ENCODE peak calls at places on chromosomes 5 and 9, in five cellular contexts. One of them, this sample, is unnamed. For H3K4me1, the result is how much of the 10 kb centered on the place peaks cover.

GRCh38 chr9:131098391-131099087 is 2.2 kb downstream of the AIF1L start:
- DNase-seq in CD4-positive, CD25-positive, alpha-beta regulatory T cell: no peak
- DNase-seq in body of pancreas: no peak
- DNase-seq in upper lobe of left lung: no peak
- DNase-seq in CD8-positive, alpha-beta T cell: no peak
- DNase-seq in this sample: no peak

GRCh38 chr5:81820315-81820636 is 69.4 kb upstream of the SSBP2 start:
- DNase-seq in CD4-positive, CD25-positive, alpha-beta regulatory T cell: no peak
- DNase-seq in body of pancreas: no peak
- DNase-seq in upper lobe of left lung: no peak
- DNase-seq in CD8-positive, alpha-beta T cell: no peak
- DNase-seq in this sample: no peak

GRCh38 chr5:144774247-144774646 is 603.6 kb downstream of the KCTD16 start:
- DNase-seq in CD4-positive, CD25-positive, alpha-beta regulatory T cell: no peak
- DNase-seq in body of pancreas: no peak
- DNase-seq in upper lobe of left lung: no peak
- DNase-seq in CD8-positive, alpha-beta T cell: no peak
- DNase-seq in this sample: no peak

GRCh38 chr9:37676411-37676830 is 25.7 kb downstream of the FRMPD1 start:
- DNase-seq in CD4-positive, CD25-positive, alpha-beta regulatory T cell: no peak
- DNase-seq in body of pancreas: no peak
- DNase-seq in upper lobe of left lung: no peak
- DNase-seq in CD8-positive, alpha-beta T cell: no peak
- DNase-seq in this sample: no peak

GRCh38 chr5:80755634-80756033 is 100.9 kb upstream of the DHFR start:
- DNase-seq in CD4-positive, CD25-positive, alpha-beta regulatory T cell: peak
- DNase-seq in body of pancreas: no peak
- DNase-seq in upper lobe of left lung: no peak
- DNase-seq in CD8-positive, alpha-beta T cell: no peak
- DNase-seq in this sample: no peak

GRCh38 chr9:131382850-131383729 is 10.8 kb upstream of the PRRC2B start:
- DNase-seq in CD4-positive, CD25-positive, alpha-beta regulatory T cell: no peak
- DNase-seq in body of pancreas: peak
- DNase-seq in upper lobe of left lung: peak
- DNase-seq in CD8-positive, alpha-beta T cell: no peak
- DNase-seq in this sample: no peak

GRCh38 chr9:137068539-137069507 is 1.5 kb downstream of the SAPCD2 start:
- DNase-seq in CD4-positive, CD25-positive, alpha-beta regulatory T cell: no peak
- DNase-seq in body of pancreas: no peak
- DNase-seq in upper lobe of left lung: no peak
- DNase-seq in CD8-positive, alpha-beta T cell: no peak
- DNase-seq in this sample: no peak

GRCh38 chr9:32395483-32396216 is 11.2 kb downstream of the ACO1 start:
- DNase-seq in CD4-positive, CD25-positive, alpha-beta regulatory T cell: no peak
- DNase-seq in body of pancreas: no peak
- DNase-seq in upper lobe of left lung: no peak
- DNase-seq in CD8-positive, alpha-beta T cell: no peak
- DNase-seq in this sample: no peak

GRCh38 chr9:122001491-122002201 is 91.5 kb downstream of the TTLL11 start:
- DNase-seq in CD4-positive, CD25-positive, alpha-beta regulatory T cell: no peak
- DNase-seq in body of pancreas: no peak
- DNase-seq in upper lobe of left lung: peak
- DNase-seq in CD8-positive, alpha-beta T cell: no peak
- DNase-seq in this sample: no peak

GRCh38 chr5:86463339-86463738 is 154.4 kb upstream of the COX7C start:
- DNase-seq in CD4-positive, CD25-positive, alpha-beta regulatory T cell: no peak
- DNase-seq in body of pancreas: no peak
- DNase-seq in upper lobe of left lung: no peak
- DNase-seq in CD8-positive, alpha-beta T cell: no peak
- DNase-seq in this sample: no peak

GRCh38 chr5:172410160-172410559 is 44.2 kb downstream of the SH3PXD2B start:
- DNase-seq in CD4-positive, CD25-positive, alpha-beta regulatory T cell: no peak
- DNase-seq in body of pancreas: no peak
- DNase-seq in upper lobe of left lung: no peak
- DNase-seq in CD8-positive, alpha-beta T cell: no peak
- DNase-seq in this sample: no peak

GRCh38 chr5:104223885-104224773 is 661.5 kb upstream of the NUDT12 start:
- DNase-seq in CD4-positive, CD25-positive, alpha-beta regulatory T cell: no peak
- DNase-seq in body of pancreas: no peak
- DNase-seq in upper lobe of left lung: no peak
- DNase-seq in CD8-positive, alpha-beta T cell: no peak
- DNase-seq in this sample: no peak

GRCh38 chr9:96574455-96574854 is 45.2 kb downstream of the CDC14B start:
- DNase-seq in CD4-positive, CD25-positive, alpha-beta regulatory T cell: no peak
- DNase-seq in body of pancreas: no peak
- DNase-seq in upper lobe of left lung: no peak
- DNase-seq in CD8-positive, alpha-beta T cell: no peak
- DNase-seq in this sample: no peak

GRCh38 chr9:69035438-69036316 is at the start of gene FXN:
- DNase-seq in CD4-positive, CD25-positive, alpha-beta regulatory T cell: peak
- DNase-seq in body of pancreas: peak
- DNase-seq in upper lobe of left lung: peak
- DNase-seq in CD8-positive, alpha-beta T cell: peak
- DNase-seq in this sample: peak

GRCh38 chr9:129672702-129673101 is 7.3 kb downstream of the PRRX2 start:
- DNase-seq in CD4-positive, CD25-positive, alpha-beta regulatory T cell: no peak
- DNase-seq in body of pancreas: no peak
- DNase-seq in upper lobe of left lung: no peak
- DNase-seq in CD8-positive, alpha-beta T cell: no peak
- DNase-seq in this sample: no peak

GRCh38 chr9:77092536-77092935 is 73.1 kb downstream of the FOXB2 start:
- DNase-seq in CD4-positive, CD25-positive, alpha-beta regulatory T cell: no peak
- DNase-seq in body of pancreas: no peak
- DNase-seq in upper lobe of left lung: no peak
- DNase-seq in CD8-positive, alpha-beta T cell: no peak
- DNase-seq in this sample: no peak

GRCh38 chr5:166088389-166089039 is 2202.9 kb upstream of the WWC1 start:
- DNase-seq in CD4-positive, CD25-positive, alpha-beta regulatory T cell: no peak
- DNase-seq in body of pancreas: no peak
- DNase-seq in upper lobe of left lung: no peak
- DNase-seq in CD8-positive, alpha-beta T cell: no peak
- DNase-seq in this sample: no peak

GRCh38 chr5:166083183-166083959 is 2208.1 kb upstream of the WWC1 start:
- DNase-seq in CD4-positive, CD25-positive, alpha-beta regulatory T cell: no peak
- DNase-seq in body of pancreas: no peak
- DNase-seq in upper lobe of left lung: no peak
- DNase-seq in CD8-positive, alpha-beta T cell: no peak
- DNase-seq in this sample: no peak

GRCh38 chr5:166091931-166092330 is 2199.5 kb upstream of the WWC1 start:
- DNase-seq in CD4-positive, CD25-positive, alpha-beta regulatory T cell: no peak
- DNase-seq in body of pancreas: no peak
- DNase-seq in upper lobe of left lung: no peak
- DNase-seq in CD8-positive, alpha-beta T cell: no peak
- DNase-seq in this sample: no peak

DNA sequence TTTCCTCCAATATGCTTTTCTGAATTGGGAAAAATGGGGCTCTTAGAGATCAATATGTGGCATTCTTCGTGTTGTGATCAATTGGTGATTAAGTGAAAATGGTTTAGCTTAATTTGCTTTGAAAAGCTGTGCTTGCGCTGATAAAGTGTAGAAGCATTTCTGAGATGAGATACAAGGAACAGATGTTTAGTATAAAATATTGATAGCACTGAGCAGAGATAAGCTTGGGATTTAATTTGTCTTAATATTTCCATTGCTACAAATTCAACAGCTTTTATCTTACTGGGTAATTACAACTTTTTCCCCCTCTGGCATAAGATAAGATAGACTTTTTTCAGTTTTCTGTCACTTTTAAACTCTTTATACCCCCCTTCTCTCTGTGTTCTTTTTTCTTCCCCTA is 2204.9 kb upstream of the WWC1 start:
- DNase-seq in CD4-positive, CD25-positive, alpha-beta regulatory T cell: no peak
- DNase-seq in body of pancreas: no peak
- DNase-seq in upper lobe of left lung: no peak
- DNase-seq in CD8-positive, alpha-beta T cell: no peak
- DNase-seq in this sample: no peak
- H3K4me1 ChIP-seq in CD4-positive, CD25-positive, alpha-beta regulatory T cell: under half
- H3K4me1 ChIP-seq in body of pancreas: under half
- H3K4me1 ChIP-seq in upper lobe of left lung: under half
- H3K4me1 ChIP-seq in CD8-positive, alpha-beta T cell: under half
- H3K4me1 ChIP-seq in this sample: under half

DNA sequence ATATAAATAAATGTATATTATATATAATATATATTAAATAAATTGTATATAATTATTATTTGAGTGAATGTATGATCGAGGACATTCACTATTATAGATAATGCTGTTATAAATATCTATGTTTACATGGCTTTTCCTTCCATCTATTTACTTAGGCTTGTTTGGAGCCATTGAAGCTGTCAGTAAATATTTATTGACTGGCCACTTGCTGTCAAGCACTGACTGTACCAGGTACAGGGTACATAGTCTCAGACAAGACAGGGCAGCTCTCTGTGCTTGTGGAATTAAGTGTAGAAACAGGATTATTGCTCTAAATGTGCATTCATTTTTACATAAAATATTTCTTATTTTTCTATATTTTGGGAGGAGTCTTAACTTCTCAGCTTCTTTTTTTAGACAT is 16.4 kb downstream of the FAXDC2 start:
- DNase-seq in CD4-positive, CD25-positive, alpha-beta regulatory T cell: no peak
- DNase-seq in body of pancreas: no peak
- DNase-seq in upper lobe of left lung: no peak
- DNase-seq in CD8-positive, alpha-beta T cell: no peak
- DNase-seq in this sample: no peak
- H3K4me3 ChIP-seq in CD4-positive, CD25-positive, alpha-beta regulatory T cell: no peak
- H3K4me3 ChIP-seq in body of pancreas: no peak
- H3K4me3 ChIP-seq in upper lobe of left lung: no peak
- H3K4me3 ChIP-seq in CD8-positive, alpha-beta T cell: no peak
- H3K4me3 ChIP-seq in this sample: no peak

DNA sequence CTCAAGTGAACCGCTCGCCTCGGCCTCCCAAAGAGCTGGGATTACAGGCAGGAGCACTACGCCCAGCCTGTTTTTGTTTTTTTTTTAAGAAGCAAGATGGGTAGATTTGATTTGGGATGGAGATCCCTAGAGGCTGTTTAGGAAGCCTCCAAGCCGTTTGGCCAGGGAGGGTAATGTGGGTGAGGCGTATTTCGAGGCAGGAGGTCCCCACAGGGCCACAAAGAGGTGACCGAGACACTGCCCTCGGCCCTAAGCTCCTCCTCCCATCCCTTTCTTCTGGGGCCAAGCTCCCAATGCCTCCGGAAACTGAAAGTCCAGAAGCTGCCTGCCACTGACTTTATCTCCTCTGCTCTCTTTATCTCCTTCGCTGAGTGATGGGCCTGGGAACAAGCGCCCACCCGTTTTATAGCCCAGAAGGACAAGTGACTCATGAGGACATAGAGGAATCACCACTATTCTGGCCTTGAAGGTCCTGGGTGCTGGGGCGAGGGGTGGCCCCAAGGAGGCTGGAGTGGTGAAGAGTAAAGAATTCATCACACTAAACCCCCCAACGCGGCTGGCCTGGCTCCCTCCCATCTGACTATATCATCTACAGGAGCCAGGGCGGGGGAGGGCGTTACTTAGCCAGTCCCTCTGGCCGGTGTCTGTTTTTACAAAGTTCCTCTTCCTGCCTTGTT is 2.0 kb upstream of the RALGDS start:
- DNase-seq in CD4-positive, CD25-positive, alpha-beta regulatory T cell: no peak
- DNase-seq in body of pancreas: no peak
- DNase-seq in upper lobe of left lung: no peak
- DNase-seq in CD8-positive, alpha-beta T cell: no peak
- DNase-seq in this sample: no peak
- H3K4me1 ChIP-seq in CD4-positive, CD25-positive, alpha-beta regulatory T cell: half or more
- H3K4me1 ChIP-seq in body of pancreas: half or more
- H3K4me1 ChIP-seq in upper lobe of left lung: half or more
- H3K4me1 ChIP-seq in CD8-positive, alpha-beta T cell: half or more
- H3K4me1 ChIP-seq in this sample: under half

DNA sequence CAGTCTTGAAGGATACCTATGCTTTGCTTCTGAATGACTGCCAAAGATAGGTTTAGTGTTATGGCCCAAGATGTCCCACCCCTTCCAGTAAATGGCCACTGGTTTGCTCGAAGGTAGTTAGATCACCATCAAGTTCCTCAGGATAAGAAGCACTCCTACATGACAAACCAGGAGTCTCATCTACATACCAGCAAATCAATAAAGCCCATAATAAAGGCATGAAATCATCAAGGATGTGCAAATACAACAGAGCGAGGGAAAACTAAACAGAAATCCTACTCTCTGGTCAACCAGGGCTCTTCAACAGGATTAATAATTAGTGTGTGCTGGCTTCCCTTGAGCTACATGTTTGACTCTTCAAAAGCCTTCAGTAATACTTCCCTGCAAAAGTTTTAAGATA is 141.0 kb downstream of the LHFPL2 start:
- DNase-seq in CD4-positive, CD25-positive, alpha-beta regulatory T cell: no peak
- DNase-seq in body of pancreas: no peak
- DNase-seq in upper lobe of left lung: no peak
- DNase-seq in CD8-positive, alpha-beta T cell: no peak
- DNase-seq in this sample: no peak
- H3K4me3 ChIP-seq in CD4-positive, CD25-positive, alpha-beta regulatory T cell: no peak
- H3K4me3 ChIP-seq in body of pancreas: no peak
- H3K4me3 ChIP-seq in upper lobe of left lung: peak
- H3K4me3 ChIP-seq in CD8-positive, alpha-beta T cell: no peak
- H3K4me3 ChIP-seq in this sample: peak

DNA sequence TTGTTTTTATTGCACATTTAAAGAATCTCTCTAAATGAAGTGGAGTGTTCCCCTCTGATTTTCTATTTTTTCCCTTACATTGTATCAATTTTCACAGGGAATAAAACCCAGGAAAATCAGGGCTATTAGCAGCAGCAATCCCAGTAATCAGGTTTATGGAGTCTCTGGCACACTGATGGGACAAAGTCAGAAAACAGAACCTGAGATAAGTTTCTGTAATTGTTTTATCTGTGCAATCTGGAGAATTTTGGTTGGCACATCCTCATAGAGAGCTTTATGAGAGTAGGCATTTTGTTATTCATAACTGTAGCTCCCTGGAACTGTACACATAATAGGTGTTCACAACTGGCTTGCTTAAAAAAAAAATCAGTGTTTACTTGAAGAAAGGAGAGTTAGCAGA is 96.9 kb upstream of the IL6ST start:
- DNase-seq in CD4-positive, CD25-positive, alpha-beta regulatory T cell: no peak
- DNase-seq in body of pancreas: no peak
- DNase-seq in upper lobe of left lung: no peak
- DNase-seq in CD8-positive, alpha-beta T cell: no peak
- DNase-seq in this sample: no peak
- H3K4me1 ChIP-seq in CD4-positive, CD25-positive, alpha-beta regulatory T cell: under half
- H3K4me1 ChIP-seq in body of pancreas: under half
- H3K4me1 ChIP-seq in upper lobe of left lung: under half
- H3K4me1 ChIP-seq in CD8-positive, alpha-beta T cell: half or more
- H3K4me1 ChIP-seq in this sample: under half

GRCh38 chr5:141850786-141851185 is 27.4 kb downstream of the PCDH1 start:
- DNase-seq in CD4-positive, CD25-positive, alpha-beta regulatory T cell: no peak
- DNase-seq in body of pancreas: no peak
- DNase-seq in upper lobe of left lung: no peak
- DNase-seq in CD8-positive, alpha-beta T cell: no peak
- DNase-seq in this sample: no peak
- H3K4me3 ChIP-seq in CD4-positive, CD25-positive, alpha-beta regulatory T cell: no peak
- H3K4me3 ChIP-seq in body of pancreas: no peak
- H3K4me3 ChIP-seq in upper lobe of left lung: peak
- H3K4me3 ChIP-seq in CD8-positive, alpha-beta T cell: no peak
- H3K4me3 ChIP-seq in this sample: peak

This sample was measured in ascending aorta.